ENCODE peak calls at places on chromosomes 13 and 19, in four cellular contexts. One of them, this sample, is unnamed.

GRCh38 chr19:15291089-15291488 is 41.2 kb downstream of the BRD4 start:
- DNase-seq in H1: no peak
- DNase-seq in HepG2: no peak
- DNase-seq in WTC11: no peak
- DNase-seq in this sample: no peak

GRCh38 chr13:114134944-114135610 is 2.7 kb upstream of the RASA3 start:
- DNase-seq in WTC11: peak; percentile 4
- DNase-seq in HepG2: no peak
- DNase-seq in H1: no peak
- DNase-seq in this sample: no peak

GRCh38 chr19:16200776-16201391 is 3.2 kb downstream of the AP1M1 start:
- DNase-seq in HepG2: no peak
- DNase-seq in WTC11: no peak
- DNase-seq in H1: no peak
- DNase-seq in this sample: no peak

GRCh38 chr19:47228937-47229673 is 1.9 kb downstream of the BBC3 start:
- DNase-seq in H1: no peak
- DNase-seq in WTC11: no peak
- DNase-seq in HepG2: peak; percentile 32
- DNase-seq in this sample: no peak

GRCh38 chr19:5595129-5595528 is 27.4 kb upstream of the TINCR start:
- DNase-seq in HepG2: no peak
- DNase-seq in H1: no peak
- DNase-seq in WTC11: no peak
- DNase-seq in this sample: no peak

GRCh38 chr19:41219924-41220567 is 1.0 kb downstream of the AXL start:
- DNase-seq in WTC11: no peak
- DNase-seq in H1: no peak
- DNase-seq in HepG2: no peak
- DNase-seq in this sample: peak; percentile 59

GRCh38 chr13:50222569-50223332 is 207.5 kb downstream of the KCNRG start:
- DNase-seq in H1: no peak
- DNase-seq in WTC11: peak; percentile 14
- DNase-seq in HepG2: no peak
- DNase-seq in this sample: no peak

GRCh38 chr13:46728777-46729176 is 68.2 kb downstream of the ESD start:
- DNase-seq in WTC11: no peak
- DNase-seq in H1: no peak
- DNase-seq in HepG2: peak; percentile 21
- DNase-seq in this sample: peak; percentile 40

GRCh38 chr19:40341601-40342482 is 6.4 kb downstream of the C19orf47 start:
- DNase-seq in HepG2: no peak
- DNase-seq in H1: no peak
- DNase-seq in WTC11: no peak
- DNase-seq in this sample: no peak

GRCh38 chr13:90882551-90882950 is 464.9 kb upstream of the MIR17HG start:
- DNase-seq in WTC11: no peak
- DNase-seq in H1: no peak
- DNase-seq in HepG2: no peak
- DNase-seq in this sample: no peak

GRCh38 chr13:50208826-50209335 is 193.6 kb downstream of the KCNRG start:
- DNase-seq in H1: peak; percentile 51
- DNase-seq in WTC11: peak; percentile 45
- DNase-seq in HepG2: peak; percentile 12
- DNase-seq in this sample: peak; percentile 37

GRCh38 chr19:29812881-29813275 is 1.1 kb downstream of the CCNE1 start:
- DNase-seq in H1: no peak
- DNase-seq in HepG2: no peak
- DNase-seq in WTC11: no peak
- DNase-seq in this sample: no peak

GRCh38 chr13:50390503-50391248 is 375.4 kb downstream of the KCNRG start:
- DNase-seq in WTC11: no peak
- DNase-seq in HepG2: no peak
- DNase-seq in H1: no peak
- DNase-seq in this sample: no peak

GRCh38 chr19:56507446-56508281 is at the start of gene ZNF471:
- DNase-seq in H1: peak; percentile 88
- DNase-seq in WTC11: peak; percentile 91
- DNase-seq in HepG2: no peak
- DNase-seq in this sample: peak; percentile 79

GRCh38 chr13:112443191-112444000 is 67.2 kb downstream of the SPACA7 start:
- DNase-seq in H1: peak; percentile 81
- DNase-seq in WTC11: peak; percentile 79
- DNase-seq in HepG2: no peak
- DNase-seq in this sample: no peak

GRCh38 chr13:101596803-101597202 is 144.3 kb downstream of the ITGBL1 start:
- DNase-seq in HepG2: no peak
- DNase-seq in H1: no peak
- DNase-seq in WTC11: no peak
- DNase-seq in this sample: no peak

GRCh38 chr13:24605923-24606372 is 74.3 kb upstream of the ATP12A start:
- DNase-seq in H1: peak; percentile 63
- DNase-seq in HepG2: peak; percentile 47
- DNase-seq in WTC11: no peak
- DNase-seq in this sample: peak; percentile 34

GRCh38 chr19:46000497-46001246 is 5.4 kb downstream of the CCDC61 start:
- DNase-seq in H1: peak; percentile 78
- DNase-seq in HepG2: no peak
- DNase-seq in WTC11: peak; percentile 74
- DNase-seq in this sample: no peak

GRCh38 chr19:36054119-36054732 is at the start of gene THAP8:
- DNase-seq in H1: peak; percentile 98
- DNase-seq in HepG2: peak; percentile 97
- DNase-seq in WTC11: peak; percentile 98
- DNase-seq in this sample: peak; percentile 100

GRCh38 chr19:5156231-5156986 is 184.2 kb downstream of the PTPRS start:
- DNase-seq in H1: no peak
- DNase-seq in HepG2: no peak
- DNase-seq in WTC11: no peak
- DNase-seq in this sample: no peak

GRCh38 chr19:46990998-46991676 is 28.5 kb upstream of the NPAS1 start:
- DNase-seq in HepG2: peak; percentile 64
- DNase-seq in H1: peak; percentile 91
- DNase-seq in WTC11: peak; percentile 90
- DNase-seq in this sample: peak; percentile 77

GRCh38 chr13:86608739-86609138 is 809.5 kb upstream of the SLITRK6 start:
- DNase-seq in WTC11: no peak
- DNase-seq in HepG2: no peak
- DNase-seq in H1: no peak
- DNase-seq in this sample: no peak

GRCh38 chr13:112959206-112959605 is 9.8 kb upstream of the MCF2L start:
- DNase-seq in WTC11: no peak
- DNase-seq in H1: no peak
- DNase-seq in HepG2: peak; percentile 46
- DNase-seq in this sample: no peak

GRCh38 chr19:31085125-31085524 is 264.1 kb downstream of the TSHZ3 start:
- DNase-seq in WTC11: no peak
- DNase-seq in H1: no peak
- DNase-seq in HepG2: no peak
- DNase-seq in this sample: no peak

GRCh38 chr13:47081246-47081645 is 184.4 kb upstream of the HTR2A start:
- DNase-seq in WTC11: no peak
- DNase-seq in HepG2: no peak
- DNase-seq in H1: no peak
- DNase-seq in this sample: no peak

GRCh38 chr19:5947435-5947834 is 30.5 kb downstream of the RANBP3 start:
- DNase-seq in HepG2: no peak
- DNase-seq in WTC11: no peak
- DNase-seq in H1: no peak
- DNase-seq in this sample: no peak

GRCh38 chr13:51997641-51998330 is 13.5 kb downstream of the ATP7B start:
- DNase-seq in WTC11: peak; percentile 34
- DNase-seq in H1: no peak
- DNase-seq in HepG2: peak; percentile 90
- DNase-seq in this sample: no peak

GRCh38 chr19:16591803-16592556 is 19.8 kb upstream of the SLC35E1 start:
- DNase-seq in WTC11: no peak
- DNase-seq in HepG2: no peak
- DNase-seq in H1: no peak
- DNase-seq in this sample: no peak

GRCh38 chr19:3146677-3147100 is 10.9 kb downstream of the GNA15 start:
- DNase-seq in HepG2: peak; percentile 21
- DNase-seq in H1: peak; percentile 96
- DNase-seq in WTC11: peak; percentile 84
- DNase-seq in this sample: no peak

GRCh38 chr19:10158071-10158470 is 36.7 kb downstream of the DNMT1 start:
- DNase-seq in WTC11: no peak
- DNase-seq in HepG2: no peak
- DNase-seq in H1: no peak
- DNase-seq in this sample: no peak

GRCh38 chr13:113258655-113259054 is 38.4 kb upstream of the LAMP1 start:
- DNase-seq in H1: no peak
- DNase-seq in HepG2: no peak
- DNase-seq in WTC11: no peak
- DNase-seq in this sample: no peak

GRCh38 chr19:52039169-52039568 is 9.5 kb downstream of the ZNF432 start:
- DNase-seq in HepG2: no peak
- DNase-seq in WTC11: no peak
- DNase-seq in H1: no peak
- DNase-seq in this sample: no peak

GRCh38 chr13:93700115-93700514 is 473.5 kb downstream of the GPC6 start:
- DNase-seq in HepG2: no peak
- DNase-seq in H1: no peak
- DNase-seq in WTC11: no peak
- DNase-seq in this sample: no peak

GRCh38 chr13:21901772-21902708 is 231.2 kb downstream of the FGF9 start:
- DNase-seq in H1: no peak
- DNase-seq in HepG2: peak; percentile 12
- DNase-seq in WTC11: no peak
- DNase-seq in this sample: no peak

GRCh38 chr19:38209152-38209551 is 14.9 kb downstream of the DPF1 start:
- DNase-seq in HepG2: no peak
- DNase-seq in H1: peak; percentile 57
- DNase-seq in WTC11: no peak
- DNase-seq in this sample: no peak

GRCh38 chr13:97810152-97810551 is 143.3 kb upstream of the IPO5 start:
- DNase-seq in HepG2: peak; percentile 13
- DNase-seq in H1: no peak
- DNase-seq in WTC11: no peak
- DNase-seq in this sample: no peak

GRCh38 chr19:48553676-48554384 is 1.9 kb downstream of the SULT2B1 start:
- DNase-seq in HepG2: peak; percentile 69
- DNase-seq in H1: no peak
- DNase-seq in WTC11: peak; percentile 51
- DNase-seq in this sample: peak; percentile 94
- TF ChIP-seq JUN in HepG2: no peak
- TF ChIP-seq JUN in H1: no peak
- TF ChIP-seq JUN in WTC11: no peak
- TF ChIP-seq JUN in this sample: peak; percentile 100

GRCh38 chr19:13987101-13987890 is 18.8 kb downstream of the RFX1 start:
- DNase-seq in WTC11: no peak
- DNase-seq in H1: no peak
- DNase-seq in HepG2: no peak
- DNase-seq in this sample: no peak
- TF ChIP-seq JUN in WTC11: no peak
- TF ChIP-seq JUN in H1: no peak
- TF ChIP-seq JUN in HepG2: no peak
- TF ChIP-seq JUN in this sample: no peak

GRCh38 chr19:32877977-32878745 is 8.6 kb upstream of the SLC7A9 start:
- DNase-seq in WTC11: no peak
- DNase-seq in HepG2: no peak
- DNase-seq in H1: peak; percentile 28
- DNase-seq in this sample: no peak

GRCh38 chr19:32876236-32876918 is 6.8 kb upstream of the SLC7A9 start:
- DNase-seq in WTC11: no peak
- DNase-seq in H1: peak; percentile 34
- DNase-seq in HepG2: no peak
- DNase-seq in this sample: no peak

GRCh38 chr19:32877323-32877912 is 7.9 kb upstream of the SLC7A9 start:
- DNase-seq in WTC11: no peak
- DNase-seq in HepG2: no peak
- DNase-seq in H1: peak; percentile 23
- DNase-seq in this sample: no peak

GRCh38 chr19:32875428-32875827 is 5.9 kb upstream of the SLC7A9 start:
- DNase-seq in WTC11: no peak
- DNase-seq in H1: peak; percentile 51
- DNase-seq in HepG2: no peak
- DNase-seq in this sample: no peak

DNA sequence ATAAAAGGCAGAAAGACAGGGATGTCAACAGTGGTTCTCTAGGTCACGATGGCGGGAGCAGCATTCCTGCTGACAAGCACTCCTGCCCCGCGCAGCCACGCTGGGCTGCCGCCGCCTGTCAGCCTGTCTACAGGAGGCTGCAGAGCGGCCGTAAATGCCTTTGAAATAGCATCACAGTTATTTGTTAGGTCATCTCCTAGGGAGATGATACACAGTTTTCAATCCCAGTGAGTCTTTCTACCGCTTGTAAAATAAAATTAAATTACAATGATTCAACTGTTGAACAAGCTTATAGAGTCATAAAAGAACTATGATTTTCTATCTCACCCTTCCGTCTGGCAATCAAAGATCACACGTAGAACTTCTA is 7.3 kb upstream of the SLC7A9 start:
- DNase-seq in H1: peak; percentile 26
- DNase-seq in HepG2: no peak
- DNase-seq in WTC11: no peak
- DNase-seq in this sample: no peak
- TF ChIP-seq JUN in H1: no peak
- TF ChIP-seq JUN in HepG2: no peak
- TF ChIP-seq JUN in WTC11: no peak
- TF ChIP-seq JUN in this sample: no peak

DNA sequence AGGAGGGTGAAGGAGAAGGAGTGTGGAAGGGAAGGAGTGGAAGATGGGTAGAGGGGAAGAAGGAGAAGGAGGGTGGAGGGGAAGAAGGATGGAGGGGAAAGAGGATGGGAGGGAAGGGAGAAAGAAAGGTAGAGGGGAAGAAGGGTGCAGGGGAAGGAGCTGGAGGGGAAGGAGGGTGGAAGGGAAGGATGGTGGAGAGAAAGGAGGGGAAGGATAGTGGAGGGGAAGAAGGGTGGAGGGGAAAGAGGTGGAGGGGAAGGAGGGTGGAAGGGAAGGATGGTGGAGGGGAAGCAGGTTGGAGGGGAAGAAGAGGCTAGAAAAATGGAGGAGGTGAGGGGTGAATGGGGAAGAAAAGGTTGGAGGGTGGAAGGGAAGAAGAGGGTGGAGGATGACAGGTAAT is 927.9 kb downstream of the UQCRFS1 start:
- DNase-seq in H1: no peak
- DNase-seq in HepG2: no peak
- DNase-seq in WTC11: no peak
- DNase-seq in this sample: no peak
- TF ChIP-seq JUN in H1: no peak
- TF ChIP-seq JUN in HepG2: no peak
- TF ChIP-seq JUN in WTC11: no peak
- TF ChIP-seq JUN in this sample: no peak

This sample was measured in A549.